ENCODE peak calls at places on chromosomes 1 and 21, in four cellular contexts. C is MM.1S, B is Peyer's patch, A is body of pancreas. W is an unnamed sample.

GRCh38 chr1:29121951-29122661 is 1.6 kb downstream of the TMEM200B start:
- DNase-seq in C (no peak), B (peak; percentile 53), A (no peak), W (no peak)

GRCh38 chr1:221945669-221946068 is 203.8 kb upstream of the DUSP10 start:
- DNase-seq in C (no peak), B (no peak), A (no peak), W (no peak)

GRCh38 chr1:206477581-206478380 is 7.5 kb downstream of the IKBKE start:
- DNase-seq in C (no peak), B (peak; percentile 33), A (no peak), W (no peak)

GRCh38 chr1:78319603-78320002 is 171.2 kb upstream of the PTGFR start:
- DNase-seq in C (no peak), B (no peak), A (no peak), W (no peak)

GRCh38 chr1:219460561-219461511 is 152.1 kb downstream of the ZC3H11B start:
- DNase-seq in C (no peak), B (no peak), A (peak; percentile 14), W (peak; percentile 43)

GRCh38 chr1:36092166-36092797 is 3.6 kb downstream of the ADPRS start:
- DNase-seq in C (no peak), B (no peak), A (no peak), W (no peak)

GRCh38 chr1:64929221-64929620 is 37.1 kb downstream of the JAK1 start:
- DNase-seq in C (no peak), B (no peak), A (no peak), W (no peak)

GRCh38 chr1:2306151-2306978 is 78.2 kb downstream of the SKI start:
- DNase-seq in C (no peak), B (no peak), A (no peak), W (no peak)

GRCh38 chr1:244945109-244945671 is 80.8 kb upstream of the HNRNPU start:
- DNase-seq in C (peak; percentile 83), B (no peak), A (no peak), W (no peak)

GRCh38 chr21:38858429-38859205 is 52.9 kb downstream of the ETS2 start:
- DNase-seq in C (no peak), B (no peak), A (no peak), W (no peak)

GRCh38 chr21:33058468-33059318 is 11.2 kb upstream of the OLIG1 start:
- DNase-seq in C (no peak), B (no peak), A (peak; percentile 18), W (no peak)

GRCh38 chr1:169110691-169111447 is 4.4 kb downstream of the ATP1B1 start:
- DNase-seq in C (no peak), B (no peak), A (no peak), W (no peak)

GRCh38 chr1:203200059-203200553 is 13.6 kb upstream of the CHI3L1 start:
- DNase-seq in C (no peak), B (no peak), A (peak; percentile 28), W (peak; percentile 60)

GRCh38 chr1:32828341-32828740 is 10.9 kb downstream of the S100PBP start:
- DNase-seq in C (no peak), B (no peak), A (no peak), W (no peak)

GRCh38 chr1:41728403-41729202 is 190.1 kb downstream of the HIVEP3 start:
- DNase-seq in C (peak; percentile 95), B (no peak), A (peak; percentile 22), W (no peak)

GRCh38 chr1:39969531-39970270 is 14.8 kb downstream of the MFSD2A start:
- DNase-seq in C (no peak), B (no peak), A (no peak), W (no peak)

GRCh38 chr1:173052681-173053196 is 2.0 kb upstream of the TNFSF18 start:
- DNase-seq in C (no peak), B (no peak), A (peak; percentile 53), W (no peak)

GRCh38 chr1:97050501-97050900 is 328.9 kb downstream of the PTBP2 start:
- DNase-seq in C (no peak), B (no peak), A (no peak), W (no peak)

GRCh38 chr1:54112027-54112426 is 40.8 kb downstream of the CDCP2 start:
- DNase-seq in C (no peak), B (no peak), A (no peak), W (no peak)

GRCh38 chr1:164922585-164922984 is 363.6 kb downstream of the PBX1 start:
- DNase-seq in C (no peak), B (no peak), A (no peak), W (no peak)

GRCh38 chr1:10724511-10724910 is 71.9 kb downstream of the CASZ1 start:
- DNase-seq in C (no peak), B (no peak), A (no peak), W (no peak)

GRCh38 chr1:47689894-47690293 is 252.1 kb downstream of the FOXD2 start:
- DNase-seq in C (no peak), B (no peak), A (no peak), W (no peak)

GRCh38 chr1:230977781-230978490 is 725 bp downstream of the TTC13 start:
- DNase-seq in C (peak; percentile 60), B (peak; percentile 58), A (peak; percentile 52), W (no peak)

GRCh38 chr1:28208818-28209441 is 23.9 kb downstream of the DNAJC8 start:
- DNase-seq in C (peak; percentile 68), B (no peak), A (peak; percentile 73), W (peak; percentile 51)

GRCh38 chr1:176222196-176222595 is 15.1 kb upstream of the COP1 start:
- DNase-seq in C (no peak), B (no peak), A (no peak), W (no peak)

GRCh38 chr1:10082785-10083479 is 50.2 kb downstream of the UBE4B start:
- DNase-seq in C (no peak), B (no peak), A (no peak), W (no peak)

GRCh38 chr1:2582401-2582800 is 4.2 kb upstream of the PRXL2B start:
- DNase-seq in C (no peak), B (no peak), A (no peak), W (no peak)

GRCh38 chr1:157006676-157007075 is 38.9 kb downstream of the ARHGEF11 start:
- DNase-seq in C (no peak), B (no peak), A (no peak), W (no peak)

GRCh38 chr1:191895462-191896058 is 262.7 kb upstream of the RGS18 start:
- DNase-seq in C (no peak), B (no peak), A (no peak), W (no peak)

GRCh38 chr1:7284839-7285435 is 486.2 kb upstream of the VAMP3 start:
- DNase-seq in C (no peak), B (no peak), A (no peak), W (no peak)

GRCh38 chr21:45834026-45834715 is 147.4 kb upstream of the COL6A1 start:
- DNase-seq in C (no peak), B (no peak), A (no peak), W (no peak)

GRCh38 chr1:21622466-21623315 is 46.5 kb downstream of the RAP1GAP start:
- DNase-seq in C (peak; percentile 59), B (peak; percentile 82), A (peak; percentile 72), W (no peak)

GRCh38 chr1:221698579-221699349 is 43.1 kb downstream of the DUSP10 start:
- DNase-seq in C (no peak), B (no peak), A (no peak), W (no peak)

GRCh38 chr1:31776511-31776910 is 12.4 kb upstream of the ADGRB2 start:
- DNase-seq in C (no peak), B (no peak), A (no peak), W (no peak)

GRCh38 chr1:75257424-75257823 is 123.2 kb downstream of the LHX8 start:
- DNase-seq in C (no peak), B (no peak), A (no peak), W (no peak)

GRCh38 chr1:113233441-113233840 is 156.9 kb upstream of the MAGI3 start:
- DNase-seq in C (no peak), B (no peak), A (no peak), W (no peak)

DNA sequence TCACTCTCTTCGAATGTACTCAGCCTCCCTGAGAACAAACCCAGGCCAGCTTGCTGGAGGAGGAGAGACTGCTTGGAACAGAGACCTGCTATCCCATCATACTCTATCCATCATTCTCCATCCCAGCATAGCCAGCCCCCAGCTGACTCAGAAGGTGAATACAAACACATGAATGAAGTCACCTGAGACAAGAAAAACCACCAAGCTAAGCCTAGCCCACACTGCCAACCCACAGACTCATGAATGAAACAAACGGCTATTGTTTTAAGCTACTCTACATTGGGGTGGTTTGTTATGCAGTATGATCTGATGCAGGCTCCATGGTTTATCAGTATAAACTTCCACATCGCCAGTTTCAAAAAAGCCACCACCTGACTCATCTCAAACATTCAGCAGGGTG is 395.6 kb downstream of the SETD4 start:
- DNase-seq in C (no peak), B (no peak), A (peak; percentile 13), W (no peak)
- TF ChIP-seq CTCF in C (no peak), B (no peak), A (no peak), W (no peak)

GRCh38 chr1:152516082-152516481 is 1.8 kb downstream of the CRCT1 start:
- DNase-seq in C (no peak), B (no peak), A (no peak), W (no peak)

GRCh38 chr1:152517237-152517811 is 3.0 kb downstream of the CRCT1 start:
- DNase-seq in C (no peak), B (peak; percentile 63), A (no peak), W (no peak)

GRCh38 chr1:152514715-152515453 is 602 bp downstream of the CRCT1 start:
- DNase-seq in C (no peak), B (no peak), A (no peak), W (no peak)

GRCh38 chr1:152513081-152513480 is 1.2 kb upstream of the CRCT1 start:
- DNase-seq in C (no peak), B (no peak), A (no peak), W (no peak)

GRCh38 chr1:152515454-152515823 is 1.2 kb downstream of the CRCT1 start:
- DNase-seq in C (no peak), B (no peak), A (no peak), W (no peak)
- H3K4me3 ChIP-seq in C (no peak overlapping the region), B (peak overlapping the region; percentile 50), A (no peak overlapping the region), W (no peak overlapping the region)

GRCh38 chr1:17121881-17122280 is 2.6 kb upstream of the PADI2 start:
- DNase-seq in C (no peak), B (no peak), A (no peak), W (no peak)

GRCh38 chr1:17120962-17121837 is 1.9 kb upstream of the PADI2 start:
- DNase-seq in C (no peak), B (no peak), A (peak; percentile 13), W (no peak)

GRCh38 chr1:17119744-17120482 is 662 bp upstream of the PADI2 start:
- DNase-seq in C (no peak), B (no peak), A (peak; percentile 48), W (no peak)

GRCh38 chr1:17119076-17119743 is at the start of gene PADI2:
- DNase-seq in C (peak; percentile 52), B (peak; percentile 90), A (peak; percentile 80), W (no peak)

GRCh38 chr1:17120483-17120882 is 1.2 kb upstream of the PADI2 start:
- DNase-seq in C (no peak), B (no peak), A (no peak), W (no peak)
- H3K27me3 ChIP-seq in C (peaks cover 96% of the 10 kb centered on the region), B (no peaks in the 10 kb centered on the region), A (no peaks in the 10 kb centered on the region), W (peaks cover 36% of the 10 kb centered on the region)

DNA sequence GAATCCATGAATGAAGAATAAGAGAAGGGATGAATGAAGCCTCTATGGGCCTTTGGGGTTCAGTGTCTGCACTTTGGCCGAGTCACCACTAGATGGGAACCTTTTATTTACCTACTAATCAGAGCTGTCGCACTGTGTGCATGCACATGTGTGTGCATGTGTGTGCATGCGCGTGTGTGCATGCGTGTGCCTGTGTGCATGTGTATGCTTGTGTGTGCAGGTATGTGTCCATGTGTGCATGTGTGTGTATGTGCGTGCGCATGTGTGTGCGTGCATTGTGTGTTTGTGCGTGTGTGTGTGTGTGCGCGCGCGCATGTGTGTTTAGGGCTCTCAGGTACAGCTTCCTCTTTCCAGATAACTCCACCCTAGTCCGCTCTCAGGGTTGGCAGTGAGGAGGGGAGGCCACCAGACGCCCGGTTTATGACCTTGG is 20.4 kb upstream of the UBXN10 start:
- DNase-seq in C (no peak), B (no peak), A (no peak), W (no peak)
- TF ChIP-seq CTCF in C (peak; percentile 47), B (peak; percentile 24), A (no peak), W (peak; percentile 40)

W was measured in AG04450.